ENCODE peak calls at places on chromosomes 16 and 17, in eight cellular contexts. F, V, R, M, D, K, N and X are unnamed samples.

GRCh38 chr16:4142268-4142667 is 26.0 kb upstream of the ADCY9 start:
- DNase-seq in R (no peak), D (no peak), K (no peak), V (no peak), F (no peak), M (peak; percentile 13), N (no peak), X (no peak)

GRCh38 chr17:18099516-18099915 is 9.0 kb upstream of the MYO15A start:
- DNase-seq in V (no peak), F (no peak), N (no peak), D (no peak), K (no peak), R (no peak), M (no peak), X (no peak)

GRCh38 chr17:45318561-45319230 is 1.9 kb upstream of the MAP3K14 start:
- DNase-seq in D (no peak), K (no peak), F (no peak), N (no peak), M (no peak), R (peak; percentile 56), V (no peak), X (no peak)

GRCh38 chr16:77963185-77964044 is 58.9 kb upstream of the CLEC3A start:
- DNase-seq in K (no peak), R (no peak), F (no peak), M (no peak), N (peak; percentile 56), D (no peak), V (no peak), X (no peak)

GRCh38 chr17:48494335-48494734 is 36.5 kb downstream of the HOXB1 start:
- DNase-seq in R (no peak), D (no peak), K (no peak), F (no peak), M (no peak), V (no peak), N (no peak), X (no peak)

GRCh38 chr16:83403751-83404150 is 404.0 kb upstream of the HSBP1 start:
- DNase-seq in N (no peak), V (no peak), D (no peak), F (no peak), M (no peak), K (no peak), R (no peak), X (no peak)

GRCh38 chr16:87404764-87405625 is 12.9 kb downstream of the MAP1LC3B start:
- DNase-seq in R (no peak), V (no peak), F (no peak), D (no peak), N (no peak), K (no peak), M (no peak), X (peak; percentile 15)

GRCh38 chr16:76676356-76676755 is 399.2 kb downstream of the CNTNAP4 start:
- DNase-seq in V (no peak), F (no peak), M (no peak), N (no peak), K (no peak), R (no peak), D (no peak), X (no peak)

GRCh38 chr17:64686705-64687104 is 24.6 kb upstream of the SMURF2 start:
- DNase-seq in F (no peak), M (no peak), R (peak; percentile 42), V (no peak), D (no peak), N (no peak), K (peak; percentile 34), X (no peak)

GRCh38 chr16:88694221-88695087 is 8.1 kb upstream of the SNAI3 start:
- DNase-seq in N (no peak), V (no peak), F (no peak), D (no peak), K (no peak), M (no peak), R (no peak), X (no peak)

GRCh38 chr17:62712011-62712615 is 84.6 kb downstream of the MRC2 start:
- DNase-seq in K (no peak), R (no peak), M (no peak), N (no peak), V (no peak), D (no peak), F (no peak), X (no peak)

GRCh38 chr17:41917957-41918391 is 777 bp downstream of the ACLY start:
- DNase-seq in N (no peak), M (peak; percentile 9), R (peak; percentile 64), K (peak; percentile 70), F (peak; percentile 20), V (peak; percentile 17), D (peak; percentile 33), X (no peak)

GRCh38 chr17:79587421-79587820 is 23.4 kb downstream of the RBFOX3 start:
- DNase-seq in R (no peak), M (no peak), D (no peak), N (no peak), V (no peak), F (no peak), K (no peak), X (no peak)

GRCh38 chr17:50168319-50168718 is 2.5 kb downstream of the SGCA start:
- DNase-seq in K (no peak), D (no peak), V (no peak), R (no peak), N (no peak), F (no peak), M (no peak), X (no peak)

GRCh38 chr17:50047488-50048126 is 8.3 kb upstream of the ITGA3 start:
- DNase-seq in K (no peak), R (no peak), N (no peak), F (no peak), M (no peak), V (no peak), D (peak; percentile 10), X (no peak)

GRCh38 chr17:7841622-7842379 is 7.8 kb downstream of the KDM6B start:
- DNase-seq in F (peak; percentile 95), M (peak; percentile 94), V (peak; percentile 97), D (peak; percentile 85), R (peak; percentile 91), K (peak; percentile 94), N (no peak), X (peak; percentile 88)

GRCh38 chr16:77579283-77579985 is 142.9 kb upstream of the NUDT7 start:
- DNase-seq in F (no peak), K (no peak), N (no peak), R (no peak), M (no peak), V (no peak), D (no peak), X (no peak)

GRCh38 chr16:49838639-49839461 is 17.1 kb downstream of the ZNF423 start:
- DNase-seq in D (no peak), F (no peak), K (no peak), N (no peak), R (no peak), M (no peak), V (no peak), X (no peak)

GRCh38 chr16:67391424-67392300 is 1.6 kb downstream of the TPPP3 start:
- DNase-seq in F (no peak), M (no peak), K (no peak), V (no peak), R (no peak), N (no peak), D (no peak), X (no peak)

GRCh38 chr17:13534946-13535345 is 66.8 kb downstream of the HS3ST3A1 start:
- DNase-seq in M (no peak), F (no peak), D (no peak), V (no peak), R (no peak), N (no peak), K (no peak), X (no peak)

GRCh38 chr16:35201151-35201550 is 1741.7 kb downstream of the TP53TG3F start:
- DNase-seq in F (no peak), M (no peak), R (no peak), V (no peak), D (no peak), N (no peak), K (no peak), X (no peak)

DNA sequence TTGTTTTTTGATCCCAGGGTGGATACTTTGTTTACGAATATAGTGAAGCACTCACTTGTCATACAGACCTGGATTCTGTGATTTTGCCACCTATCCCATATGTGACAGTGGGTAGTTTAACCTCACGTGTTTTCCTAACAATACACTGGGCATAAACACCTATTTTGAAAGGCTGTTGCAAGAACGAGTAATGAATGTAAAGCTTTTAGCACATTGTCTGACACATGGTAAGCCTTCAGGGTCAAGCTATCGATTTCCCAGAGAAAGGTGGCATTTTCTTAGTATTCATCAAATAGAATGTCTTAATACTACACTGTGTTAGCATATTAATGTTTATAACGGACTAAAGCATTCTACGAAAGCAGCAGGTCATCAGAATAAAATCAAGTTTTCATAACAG is 1.9 kb downstream of the CHTF8 start:
- DNase-seq in N (no peak), K (no peak), D (no peak), V (no peak), F (no peak), R (no peak), M (no peak), X (no peak)
- TF ChIP-seq CTCF in N (no peak), K (no peak), D (no peak), V (no peak), F (no peak), R (no peak), M (no peak), X (no peak)

GRCh38 chr16:56866955-56867830 is 2.2 kb downstream of the SLC12A3 start:
- DNase-seq in K (peak; percentile 78), F (peak; percentile 47), R (peak; percentile 53), M (peak; percentile 12), V (peak; percentile 37), N (no peak), D (no peak), X (no peak)

GRCh38 chr16:56870271-56870888 is 5.4 kb downstream of the SLC12A3 start:
- DNase-seq in D (no peak), N (no peak), F (no peak), V (no peak), R (no peak), K (no peak), M (no peak), X (no peak)

GRCh38 chr16:56868175-56868574 is 3.2 kb downstream of the SLC12A3 start:
- DNase-seq in D (no peak), M (no peak), R (no peak), V (no peak), F (no peak), N (no peak), K (no peak), X (no peak)

GRCh38 chr16:56871172-56871593 is 6.2 kb downstream of the SLC12A3 start:
- DNase-seq in V (no peak), N (no peak), F (no peak), R (peak; percentile 46), D (no peak), M (no peak), K (peak; percentile 45), X (no peak)

GRCh38 chr16:56869513-56870270 is 4.7 kb downstream of the SLC12A3 start:
- DNase-seq in K (peak; percentile 32), F (no peak), M (no peak), D (no peak), N (peak; percentile 34), R (no peak), V (no peak), X (no peak)
- TF ChIP-seq CTCF in K (no peak), F (no peak), M (no peak), D (no peak), N (peak; percentile 70), R (no peak), V (peak; percentile 16), X (no peak)

GRCh38 chr17:66355510-66355909 is 53.1 kb downstream of the PRKCA start:
- DNase-seq in F (no peak), M (no peak), V (no peak), N (no peak), D (no peak), R (no peak), K (no peak), X (no peak)
- TF ChIP-seq CTCF in F (no peak), M (no peak), V (no peak), N (no peak), D (no peak), R (no peak), K (no peak), X (no peak)

GRCh38 chr16:30417447-30418349 is 10.3 kb downstream of the ZNF771 start:
- DNase-seq in D (no peak), N (peak; percentile 94), F (peak; percentile 75), K (peak; percentile 87), M (peak; percentile 77), R (peak; percentile 90), V (peak; percentile 80), X (no peak)
- TF ChIP-seq CTCF in D (peak; percentile 10), N (peak; percentile 37), F (peak; percentile 43), K (no peak), M (no peak), R (peak; percentile 39), V (peak; percentile 41), X (no peak)